ENCODE peak calls at places on chromosomes 6 and 20, in six cellular contexts. One of them, this sample, is unnamed.
A peak's percentile ranks its signal among the peaks of the same experiment; 100 is the strongest.

GRCh38 chr20:1857403-1857941 is 37.7 kb upstream of the SIRPA start:
- DNase-seq in psoas muscle: no peak
- DNase-seq in CD8-positive, alpha-beta memory T cell: no peak
- DNase-seq in OCI-LY7: no peak
- DNase-seq in H9: no peak
- DNase-seq in pancreas: no peak
- DNase-seq in this sample: no peak

GRCh38 chr20:25529295-25529951 is 55.9 kb downstream of the NINL start:
- DNase-seq in pancreas: no peak
- DNase-seq in H9: no peak
- DNase-seq in psoas muscle: no peak
- DNase-seq in OCI-LY7: no peak
- DNase-seq in CD8-positive, alpha-beta memory T cell: no peak
- DNase-seq in this sample: no peak

GRCh38 chr6:7541175-7542064 is at the start of gene DSP:
- DNase-seq in OCI-LY7: no peak
- DNase-seq in pancreas: peak; percentile 90
- DNase-seq in psoas muscle: peak; percentile 51
- DNase-seq in H9: peak; percentile 78
- DNase-seq in CD8-positive, alpha-beta memory T cell: no peak
- DNase-seq in this sample: no peak

GRCh38 chr6:37303891-37304503 is 46.1 kb upstream of the TMEM217 start:
- DNase-seq in CD8-positive, alpha-beta memory T cell: no peak
- DNase-seq in H9: no peak
- DNase-seq in OCI-LY7: peak; percentile 43
- DNase-seq in psoas muscle: no peak
- DNase-seq in pancreas: no peak
- DNase-seq in this sample: no peak

GRCh38 chr6:122722746-122723145 is 56.8 kb upstream of the FABP7 start:
- DNase-seq in H9: no peak
- DNase-seq in psoas muscle: no peak
- DNase-seq in CD8-positive, alpha-beta memory T cell: no peak
- DNase-seq in pancreas: no peak
- DNase-seq in OCI-LY7: no peak
- DNase-seq in this sample: no peak

GRCh38 chr6:1965596-1966224 is 279.7 kb downstream of the GMDS start:
- DNase-seq in OCI-LY7: no peak
- DNase-seq in pancreas: no peak
- DNase-seq in CD8-positive, alpha-beta memory T cell: no peak
- DNase-seq in psoas muscle: no peak
- DNase-seq in H9: no peak
- DNase-seq in this sample: no peak

GRCh38 chr6:157240059-157240959 is 83.0 kb downstream of the TMEM242 start:
- DNase-seq in psoas muscle: peak; percentile 92
- DNase-seq in H9: no peak
- DNase-seq in CD8-positive, alpha-beta memory T cell: no peak
- DNase-seq in pancreas: no peak
- DNase-seq in OCI-LY7: no peak
- DNase-seq in this sample: no peak

GRCh38 chr6:39843305-39844020 is 51.3 kb downstream of the DAAM2 start:
- DNase-seq in OCI-LY7: no peak
- DNase-seq in pancreas: no peak
- DNase-seq in CD8-positive, alpha-beta memory T cell: no peak
- DNase-seq in psoas muscle: no peak
- DNase-seq in H9: no peak
- DNase-seq in this sample: no peak

GRCh38 chr6:143068001-143068400 is 7.3 kb downstream of the AIG1 start:
- DNase-seq in pancreas: no peak
- DNase-seq in CD8-positive, alpha-beta memory T cell: no peak
- DNase-seq in OCI-LY7: no peak
- DNase-seq in H9: no peak
- DNase-seq in psoas muscle: no peak
- DNase-seq in this sample: no peak

GRCh38 chr20:23340524-23340923 is 10.1 kb upstream of the NXT1 start:
- DNase-seq in CD8-positive, alpha-beta memory T cell: no peak
- DNase-seq in H9: peak; percentile 76
- DNase-seq in OCI-LY7: peak; percentile 58
- DNase-seq in pancreas: no peak
- DNase-seq in psoas muscle: peak; percentile 75
- DNase-seq in this sample: no peak

GRCh38 chr6:116307001-116307400 is 27.3 kb upstream of the TSPYL1 start:
- DNase-seq in psoas muscle: no peak
- DNase-seq in CD8-positive, alpha-beta memory T cell: no peak
- DNase-seq in OCI-LY7: no peak
- DNase-seq in pancreas: no peak
- DNase-seq in H9: no peak
- DNase-seq in this sample: no peak

GRCh38 chr6:3228046-3228671 is 706 bp upstream of the TUBB2B start:
- DNase-seq in pancreas: no peak
- DNase-seq in CD8-positive, alpha-beta memory T cell: no peak
- DNase-seq in psoas muscle: no peak
- DNase-seq in OCI-LY7: no peak
- DNase-seq in H9: peak; percentile 94
- DNase-seq in this sample: no peak

GRCh38 chr20:50464725-50465650 is 45.2 kb upstream of the PTPN1 start:
- DNase-seq in pancreas: no peak
- DNase-seq in OCI-LY7: no peak
- DNase-seq in CD8-positive, alpha-beta memory T cell: no peak
- DNase-seq in H9: no peak
- DNase-seq in psoas muscle: no peak
- DNase-seq in this sample: no peak

GRCh38 chr20:24765316-24766142 is 183.5 kb upstream of the CST7 start:
- DNase-seq in psoas muscle: no peak
- DNase-seq in pancreas: no peak
- DNase-seq in CD8-positive, alpha-beta memory T cell: no peak
- DNase-seq in H9: peak; percentile 12
- DNase-seq in OCI-LY7: no peak
- DNase-seq in this sample: no peak

DNA sequence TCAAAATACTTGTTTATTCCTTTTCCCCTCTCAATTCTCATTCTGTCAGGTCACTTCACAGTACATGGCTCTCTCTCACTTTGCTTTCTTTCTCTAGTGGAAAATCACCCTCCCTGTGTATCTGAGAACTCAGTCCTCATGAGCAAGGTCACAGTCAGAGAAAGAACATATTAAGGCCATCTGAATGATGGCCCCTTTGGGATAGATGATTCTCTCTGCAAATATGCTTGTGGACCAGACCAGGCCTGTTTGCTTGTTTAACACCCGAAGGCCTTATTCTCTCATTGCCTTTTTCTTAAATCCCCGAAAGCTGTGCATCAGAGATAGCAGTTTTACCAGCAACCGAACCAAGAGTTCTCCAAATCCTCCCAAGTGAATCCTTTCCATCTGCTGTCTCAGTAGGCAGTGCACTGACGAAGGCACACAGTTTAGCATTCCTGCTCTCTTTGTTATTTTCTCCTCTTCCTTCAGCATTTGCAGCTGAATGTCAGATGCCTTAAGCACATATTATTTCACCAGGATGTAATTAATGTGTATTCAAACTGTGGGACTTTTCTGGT is 79.8 kb downstream of the TRMT6 start:
- DNase-seq in OCI-LY7: no peak
- DNase-seq in H9: no peak
- DNase-seq in psoas muscle: no peak
- DNase-seq in pancreas: no peak
- DNase-seq in CD8-positive, alpha-beta memory T cell: no peak
- DNase-seq in this sample: no peak
- H3K9me3 ChIP-seq in OCI-LY7: no peaks in the 10 kb centered on the region
- H3K9me3 ChIP-seq in H9: no peaks in the 10 kb centered on the region
- H3K9me3 ChIP-seq in psoas muscle: no peaks in the 10 kb centered on the region
- H3K9me3 ChIP-seq in pancreas: no peaks in the 10 kb centered on the region
- H3K9me3 ChIP-seq in CD8-positive, alpha-beta memory T cell: no peaks in the 10 kb centered on the region
- H3K9me3 ChIP-seq in this sample: no peaks in the 10 kb centered on the region

DNA sequence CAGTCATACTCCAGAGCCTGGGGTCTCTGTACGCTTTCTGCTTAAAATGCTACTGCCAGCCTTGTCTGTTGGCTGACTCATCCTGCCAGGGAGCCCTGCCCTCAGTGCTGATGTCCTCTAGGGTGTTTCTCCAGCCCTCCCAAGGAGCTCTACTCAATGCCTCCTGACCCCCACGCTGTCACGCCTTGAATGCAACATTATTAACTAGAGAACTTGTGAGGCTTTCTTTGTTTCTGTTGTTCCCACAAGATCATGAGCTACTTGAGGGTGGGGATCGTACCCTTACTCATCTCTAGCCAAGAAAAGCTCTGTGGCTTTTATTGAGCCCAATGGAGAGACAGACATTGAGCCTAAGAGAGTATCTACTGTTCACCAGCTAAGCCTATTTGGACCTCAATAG is 20.1 kb downstream of the KIF16B start:
- DNase-seq in pancreas: no peak
- DNase-seq in CD8-positive, alpha-beta memory T cell: no peak
- DNase-seq in psoas muscle: no peak
- DNase-seq in OCI-LY7: no peak
- DNase-seq in H9: no peak
- DNase-seq in this sample: no peak
- H3K9me3 ChIP-seq in pancreas: no peaks in the 10 kb centered on the region
- H3K9me3 ChIP-seq in CD8-positive, alpha-beta memory T cell: no peaks in the 10 kb centered on the region
- H3K9me3 ChIP-seq in psoas muscle: no peaks in the 10 kb centered on the region
- H3K9me3 ChIP-seq in OCI-LY7: no peaks in the 10 kb centered on the region
- H3K9me3 ChIP-seq in H9: no peaks in the 10 kb centered on the region
- H3K9me3 ChIP-seq in this sample: no peaks in the 10 kb centered on the region

DNA sequence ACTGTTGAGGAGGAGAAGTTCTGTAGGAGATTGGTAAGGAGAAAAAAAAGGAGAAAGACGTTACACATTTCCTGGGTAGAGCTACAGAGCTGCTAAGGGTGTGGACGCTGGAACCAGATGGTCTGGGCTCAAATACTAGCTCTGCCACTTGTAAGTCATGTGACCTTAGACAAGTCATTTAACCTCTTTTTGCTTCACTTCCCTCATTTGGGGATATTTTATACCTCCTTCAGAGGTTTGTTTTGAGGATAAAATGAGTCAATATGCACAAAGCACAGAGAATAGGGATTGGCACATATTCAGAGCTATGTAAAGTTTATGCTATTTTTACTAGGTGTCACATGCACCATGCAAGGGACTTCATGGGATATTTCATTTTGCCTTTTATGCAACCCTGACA is 708.8 kb downstream of the DHX35 start:
- DNase-seq in OCI-LY7: no peak
- DNase-seq in CD8-positive, alpha-beta memory T cell: no peak
- DNase-seq in H9: no peak
- DNase-seq in psoas muscle: no peak
- DNase-seq in pancreas: no peak
- DNase-seq in this sample: no peak
- H3K9me3 ChIP-seq in OCI-LY7: no peaks in the 10 kb centered on the region
- H3K9me3 ChIP-seq in CD8-positive, alpha-beta memory T cell: no peaks in the 10 kb centered on the region
- H3K9me3 ChIP-seq in H9: no peaks in the 10 kb centered on the region
- H3K9me3 ChIP-seq in psoas muscle: no peaks in the 10 kb centered on the region
- H3K9me3 ChIP-seq in pancreas: no peaks in the 10 kb centered on the region
- H3K9me3 ChIP-seq in this sample: no peaks in the 10 kb centered on the region

GRCh38 chr20:56003966-56004365 is 1.4 kb downstream of the CBLN4 start:
- DNase-seq in OCI-LY7: no peak
- DNase-seq in pancreas: no peak
- DNase-seq in psoas muscle: no peak
- DNase-seq in CD8-positive, alpha-beta memory T cell: no peak
- DNase-seq in H9: peak; percentile 63
- DNase-seq in this sample: no peak

GRCh38 chr20:56004611-56005388 is 519 bp downstream of the CBLN4 start:
- DNase-seq in psoas muscle: no peak
- DNase-seq in pancreas: no peak
- DNase-seq in OCI-LY7: no peak
- DNase-seq in H9: peak; percentile 29
- DNase-seq in CD8-positive, alpha-beta memory T cell: no peak
- DNase-seq in this sample: no peak

GRCh38 chr20:56001890-56002289 is 3.4 kb downstream of the CBLN4 start:
- DNase-seq in pancreas: no peak
- DNase-seq in CD8-positive, alpha-beta memory T cell: no peak
- DNase-seq in OCI-LY7: no peak
- DNase-seq in H9: no peak
- DNase-seq in psoas muscle: no peak
- DNase-seq in this sample: no peak

GRCh38 chr20:56003111-56003800 is 2.1 kb downstream of the CBLN4 start:
- DNase-seq in psoas muscle: no peak
- DNase-seq in pancreas: no peak
- DNase-seq in H9: peak; percentile 24
- DNase-seq in CD8-positive, alpha-beta memory T cell: no peak
- DNase-seq in OCI-LY7: no peak
- DNase-seq in this sample: no peak

GRCh38 chr20:56001106-56001785 is 4.1 kb downstream of the CBLN4 start:
- DNase-seq in CD8-positive, alpha-beta memory T cell: no peak
- DNase-seq in H9: no peak
- DNase-seq in psoas muscle: no peak
- DNase-seq in pancreas: peak; percentile 8
- DNase-seq in OCI-LY7: no peak
- DNase-seq in this sample: no peak
- H3K9me3 ChIP-seq in CD8-positive, alpha-beta memory T cell: no peaks in the 10 kb centered on the region
- H3K9me3 ChIP-seq in H9: peaks cover 27% of the 10 kb centered on the region
- H3K9me3 ChIP-seq in psoas muscle: no peaks in the 10 kb centered on the region
- H3K9me3 ChIP-seq in pancreas: no peaks in the 10 kb centered on the region
- H3K9me3 ChIP-seq in OCI-LY7: no peaks in the 10 kb centered on the region
- H3K9me3 ChIP-seq in this sample: no peaks in the 10 kb centered on the region

DNA sequence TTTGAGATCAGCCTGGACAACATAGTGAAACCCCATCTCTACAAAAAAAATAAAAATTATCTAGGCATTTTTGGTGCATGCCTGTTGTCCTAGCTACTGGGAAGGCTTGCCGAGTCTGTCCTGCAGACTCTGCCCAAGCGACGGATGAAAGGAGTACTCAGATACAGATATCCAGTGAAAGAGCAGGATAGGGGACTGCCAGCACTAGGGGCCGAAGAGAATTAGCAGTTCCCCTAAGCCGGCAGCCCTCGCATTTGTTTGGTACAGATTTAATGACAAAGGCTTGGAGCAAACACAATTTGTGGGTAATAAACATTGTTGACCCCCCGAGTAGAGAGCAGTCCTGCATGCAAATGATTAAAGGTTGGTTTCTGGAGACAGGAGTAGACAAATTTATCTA is 5.4 kb upstream of the TBC1D20 start:
- DNase-seq in pancreas: no peak
- DNase-seq in OCI-LY7: no peak
- DNase-seq in psoas muscle: no peak
- DNase-seq in CD8-positive, alpha-beta memory T cell: no peak
- DNase-seq in H9: no peak
- DNase-seq in this sample: no peak
- H3K9me3 ChIP-seq in pancreas: no peaks in the 10 kb centered on the region
- H3K9me3 ChIP-seq in OCI-LY7: peaks cover 16% of the 10 kb centered on the region
- H3K9me3 ChIP-seq in psoas muscle: no peaks in the 10 kb centered on the region
- H3K9me3 ChIP-seq in CD8-positive, alpha-beta memory T cell: peaks cover 4% of the 10 kb centered on the region
- H3K9me3 ChIP-seq in H9: peaks cover 24% of the 10 kb centered on the region
- H3K9me3 ChIP-seq in this sample: peaks cover 4% of the 10 kb centered on the region

DNA sequence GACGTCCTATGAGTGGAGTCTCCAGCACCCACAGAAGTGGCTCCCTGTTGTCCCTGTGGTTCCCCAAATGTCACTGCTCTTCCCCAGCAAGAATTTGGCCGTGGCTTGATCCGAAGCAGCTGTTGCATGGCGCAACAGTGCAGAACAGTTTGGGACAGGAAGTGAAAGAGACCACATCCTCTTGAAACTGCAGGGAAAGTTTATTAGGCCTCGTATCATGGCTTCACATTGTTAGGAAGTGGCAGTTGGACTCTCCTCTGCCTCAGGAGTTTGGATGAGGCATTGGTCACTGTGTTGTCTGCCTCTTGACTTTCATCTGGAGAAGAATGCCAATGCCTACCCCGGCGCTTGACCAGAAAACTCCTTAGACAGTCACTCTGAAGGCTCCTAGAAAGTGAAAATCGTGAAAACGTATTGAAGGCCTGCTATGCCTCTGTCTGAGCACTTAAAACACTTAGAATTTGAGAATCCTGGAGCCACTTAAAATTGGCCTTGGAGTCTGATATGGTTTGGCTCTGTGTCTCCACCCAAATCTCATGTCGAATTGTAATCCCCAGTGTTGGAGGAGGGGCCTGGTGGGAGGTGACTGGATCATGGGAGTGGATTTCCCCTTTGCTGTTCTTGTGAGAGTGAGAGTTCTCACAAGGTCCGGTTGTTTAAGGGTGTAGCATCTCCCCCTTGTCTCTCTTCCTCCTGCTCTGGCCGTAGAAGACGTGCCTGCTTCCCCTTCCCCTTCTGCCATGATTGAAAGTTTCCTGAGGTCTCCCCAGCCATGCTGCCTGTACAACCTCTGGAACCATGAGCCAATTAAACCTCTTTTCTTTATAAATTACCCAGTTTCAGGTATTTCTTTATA is 334.9 kb upstream of the JARID2 start:
- DNase-seq in H9: no peak
- DNase-seq in OCI-LY7: peak; percentile 85
- DNase-seq in psoas muscle: no peak
- DNase-seq in CD8-positive, alpha-beta memory T cell: no peak
- DNase-seq in pancreas: no peak
- DNase-seq in this sample: no peak
- H3K9me3 ChIP-seq in H9: no peaks in the 10 kb centered on the region
- H3K9me3 ChIP-seq in OCI-LY7: no peaks in the 10 kb centered on the region
- H3K9me3 ChIP-seq in psoas muscle: no peaks in the 10 kb centered on the region
- H3K9me3 ChIP-seq in CD8-positive, alpha-beta memory T cell: no peaks in the 10 kb centered on the region
- H3K9me3 ChIP-seq in pancreas: no peaks in the 10 kb centered on the region
- H3K9me3 ChIP-seq in this sample: no peaks in the 10 kb centered on the region

This sample was measured in T-helper 17 cell.